ENCODE peak calls at places on chromosomes 11 and 22, in six cellular contexts. O is lower lobe of right lung, F is caudate nucleus, W is A673, P is fibroblast of the aortic adventitia, Z is aorta. K is an unnamed sample.

GRCh38 chr22:29093030-29093429 is 20.2 kb downstream of the KREMEN1 start:
- DNase-seq in O (no peak), F (no peak), W (no peak), P (no peak), Z (no peak), K (no peak)

GRCh38 chr11:116071241-116071640 is 567.0 kb upstream of the CADM1 start:
- DNase-seq in O (no peak), F (no peak), W (no peak), P (no peak), Z (no peak), K (no peak)

GRCh38 chr22:35683560-35683959 is 34.1 kb upstream of the APOL5 start:
- DNase-seq in O (no peak), F (no peak), W (no peak), P (no peak), Z (no peak), K (no peak)

GRCh38 chr11:118152552-118153471 is at the start of gene SCN4B:
- DNase-seq in O (peak; percentile 73), F (peak; percentile 38), W (peak; percentile 85), P (peak; percentile 22), Z (peak; percentile 72), K (peak; percentile 43)

GRCh38 chr11:7635137-7635536 is 38.2 kb downstream of the CYB5R2 start:
- DNase-seq in O (no peak), F (peak; percentile 38), W (no peak), P (no peak), Z (no peak), K (no peak)

GRCh38 chr11:43942651-43943356 is 367 bp downstream of the C11orf96 start:
- DNase-seq in O (peak; percentile 52), F (no peak), W (peak; percentile 76), P (no peak), Z (no peak), K (peak; percentile 34)

GRCh38 chr22:46509416-46510089 is 27.9 kb downstream of the CELSR1 start:
- DNase-seq in O (no peak), F (no peak), W (no peak), P (no peak), Z (no peak), K (no peak)

GRCh38 chr11:103325686-103326069 is 216.5 kb downstream of the DYNC2H1 start:
- DNase-seq in O (no peak), F (no peak), W (no peak), P (no peak), Z (no peak), K (no peak)

GRCh38 chr11:69585385-69585784 is 55.6 kb upstream of the CCND1 start:
- DNase-seq in O (no peak), F (no peak), W (no peak), P (no peak), Z (no peak), K (no peak)

GRCh38 chr11:83063073-83063754 is 8.5 kb downstream of the RAB30 start:
- DNase-seq in O (no peak), F (no peak), W (peak; percentile 26), P (peak; percentile 78), Z (no peak), K (peak; percentile 31)

GRCh38 chr11:64060263-64060860 is 24.6 kb downstream of the FLRT1 start:
- DNase-seq in O (no peak), F (no peak), W (no peak), P (no peak), Z (no peak), K (no peak)

GRCh38 chr11:38683484-38683883 is 2085.4 kb upstream of the RAG2 start:
- DNase-seq in O (no peak), F (no peak), W (no peak), P (no peak), Z (no peak), K (no peak)

GRCh38 chr22:21563912-21564311 is 3.6 kb upstream of the UBE2L3 start:
- DNase-seq in O (no peak), F (no peak), W (no peak), P (no peak), Z (no peak), K (no peak)

GRCh38 chr11:117735350-117735977 is 61.6 kb downstream of the DSCAML1 start:
- DNase-seq in O (no peak), F (no peak), W (no peak), P (no peak), Z (no peak), K (no peak)

GRCh38 chr11:5600374-5600851 is 4.0 kb downstream of the TRIM6 start:
- DNase-seq in O (peak; percentile 80), F (no peak), W (peak; percentile 76), P (peak; percentile 94), Z (peak; percentile 84), K (peak; percentile 92)

GRCh38 chr22:35540600-35541253 is at the start of gene RASD2:
- DNase-seq in O (no peak), F (no peak), W (peak; percentile 73), P (no peak), Z (peak; percentile 60), K (peak; percentile 36)

GRCh38 chr11:106697058-106697457 is 321.2 kb downstream of the GUCY1A2 start:
- DNase-seq in O (no peak), F (no peak), W (no peak), P (peak; percentile 74), Z (no peak), K (peak; percentile 86)

GRCh38 chr11:36699271-36699670 is 101.2 kb upstream of the RAG2 start:
- DNase-seq in O (no peak), F (no peak), W (peak; percentile 68), P (no peak), Z (no peak), K (no peak)

GRCh38 chr11:4022669-4023068 is 71.9 kb upstream of the RRM1 start:
- DNase-seq in O (no peak), F (no peak), W (no peak), P (no peak), Z (no peak), K (no peak)

GRCh38 chr11:72652871-72653615 is 21.2 kb downstream of the PDE2A start:
- DNase-seq in O (no peak), F (no peak), W (no peak), P (no peak), Z (no peak), K (no peak)

GRCh38 chr11:72720047-72720446 is 32.2 kb downstream of the ARAP1 start:
- DNase-seq in O (peak; percentile 74), F (no peak), W (no peak), P (no peak), Z (peak; percentile 78), K (no peak)

GRCh38 chr11:108117746-108118371 is 3.5 kb upstream of the ACAT1 start:
- DNase-seq in O (no peak), F (no peak), W (peak; percentile 79), P (peak; percentile 82), Z (no peak), K (peak; percentile 69)

GRCh38 chr11:102289510-102290078 is 27.7 kb upstream of the BIRC3 start:
- DNase-seq in O (no peak), F (no peak), W (no peak), P (peak; percentile 67), Z (no peak), K (no peak)

GRCh38 chr11:31883435-31883834 is 72.3 kb upstream of the PAX6 start:
- DNase-seq in O (no peak), F (no peak), W (no peak), P (no peak), Z (no peak), K (no peak)

GRCh38 chr11:67504950-67505561 is at the start of gene PITPNM1:
- DNase-seq in O (peak; percentile 83), F (no peak), W (peak; percentile 81), P (peak; percentile 25), Z (peak; percentile 87), K (peak; percentile 27)

GRCh38 chr11:71222318-71223080 is 29.9 kb downstream of the SHANK2 start:
- DNase-seq in O (peak; percentile 41), F (no peak), W (no peak), P (peak; percentile 4), Z (no peak), K (no peak)

GRCh38 chr11:561148-562003 is 606 bp downstream of the RASSF7 start:
- DNase-seq in O (peak; percentile 90), F (no peak), W (no peak), P (no peak), Z (no peak), K (peak; percentile 43)

GRCh38 chr11:2983908-2984307 is 8.2 kb downstream of the NAP1L4 start:
- DNase-seq in O (no peak), F (no peak), W (no peak), P (no peak), Z (no peak), K (no peak)

GRCh38 chr22:31861226-31861840 is 83.0 kb upstream of the YWHAH start:
- DNase-seq in O (no peak), F (no peak), W (no peak), P (no peak), Z (no peak), K (peak; percentile 26)

GRCh38 chr22:41619979-41620645 is 731 bp downstream of the DESI1 start:
- DNase-seq in O (peak; percentile 67), F (no peak), W (peak; percentile 42), P (no peak), Z (peak; percentile 60), K (no peak)

GRCh38 chr22:19661156-19661555 is 53.1 kb upstream of the SEPTIN5 start:
- DNase-seq in O (no peak), F (no peak), W (peak; percentile 57), P (no peak), Z (no peak), K (no peak)

GRCh38 chr11:20158597-20159257 is 1.5 kb downstream of the DBX1 start:
- DNase-seq in O (peak; percentile 53), F (no peak), W (peak; percentile 33), P (peak; percentile 67), Z (peak; percentile 69), K (peak; percentile 64)

GRCh38 chr22:49634006-49634772 is 193.5 kb downstream of the BRD1 start:
- DNase-seq in O (peak; percentile 34), F (no peak), W (no peak), P (no peak), Z (peak; percentile 37), K (no peak)

GRCh38 chr11:16933756-16934603 is 80.2 kb downstream of the PLEKHA7 start:
- DNase-seq in O (no peak), F (no peak), W (no peak), P (peak; percentile 22), Z (no peak), K (peak; percentile 86)

GRCh38 chr22:36237462-36238347 is 1.6 kb downstream of the APOL2 start:
- DNase-seq in O (no peak), F (no peak), W (no peak), P (peak; percentile 49), Z (peak; percentile 49), K (peak; percentile 60)

GRCh38 chr11:17580271-17580670 is 33.2 kb downstream of the OTOG start:
- DNase-seq in O (no peak), F (no peak), W (no peak), P (no peak), Z (no peak), K (no peak)

GRCh38 chr11:14026961-14027360 is 64.4 kb downstream of the SPON1 start:
- DNase-seq in O (no peak), F (no peak), W (no peak), P (peak; percentile 33), Z (no peak), K (no peak)

GRCh38 chr11:70124321-70125061 is 46.4 kb downstream of the ANO1 start:
- DNase-seq in O (no peak), F (no peak), W (no peak), P (no peak), Z (peak; percentile 87), K (no peak)